ENCODE peak calls at places on chromosomes 16 and 17, in four cellular contexts. C is activated CD4-positive, alpha-beta T cell treated with anti-CD3 and anti-CD28 coated beads, Interleukin-2, amount 50 U/mL, for 24 hours; M is left ventricle myocardium superior; K is T-helper 17 cell. E is an unnamed sample.

GRCh38 chr17:16013943-16014407 is 14.4 kb downstream of the TTC19 start:
- DNase-seq in C (no peak), M (no peak), K (no peak), E (peak; percentile 81)

GRCh38 chr16:9481749-9482148 is 390.3 kb downstream of the HAPSTR1 start:
- DNase-seq in C (no peak), K (no peak), M (no peak), E (no peak)

GRCh38 chr17:6569391-6570302 is 13.3 kb upstream of the PITPNM3 start:
- DNase-seq in K (no peak), C (no peak), M (no peak), E (no peak)

GRCh38 chr16:71439531-71439930 is 2.3 kb downstream of the TLE7 start:
- DNase-seq in K (no peak), C (no peak), M (no peak), E (no peak)

GRCh38 chr17:7629939-7630571 is at the start of gene SHBG:
- DNase-seq in M (no peak), K (no peak), C (no peak), E (no peak)

GRCh38 chr16:64952177-64952576 is 169.7 kb downstream of the CDH11 start:
- DNase-seq in K (no peak), C (no peak), M (no peak), E (no peak)

GRCh38 chr17:5587431-5588032 is 3.2 kb upstream of the NLRP1 start:
- DNase-seq in C (no peak), M (no peak), K (no peak), E (no peak)

GRCh38 chr17:64236827-64237403 is 26.1 kb downstream of the TEX2 start:
- DNase-seq in C (no peak), K (no peak), M (no peak), E (no peak)

GRCh38 chr17:6429266-6429665 is 5.7 kb downstream of the AIPL1 start:
- DNase-seq in C (no peak), M (no peak), K (no peak), E (no peak)

GRCh38 chr16:82638095-82638798 is 11.5 kb downstream of the CDH13 start:
- DNase-seq in K (no peak), M (no peak), C (no peak), E (peak; percentile 89)

GRCh38 chr16:4868046-4868445 is 20.8 kb downstream of the UBN1 start:
- DNase-seq in K (no peak), M (no peak), C (no peak), E (no peak)